ENCODE peak calls at places on chromosome 6, in eight cellular contexts. E is T-helper 2 cell; W is EL; M is stimulated activated naive B cell treated with anti-CD40 and anti-IgM and Interleukin-4, amounts not matched to agents 10 μg/mL and 1 μg/mL and 100 μg/mL, for 72 hours; Q is astrocyte of the spinal cord; N is stimulated activated CD4-positive, alpha-beta T cell treated with anti-CD3 and anti-CD28 coated beads, Interleukin-1b, Interleukin-23, amount 100 ng/mL, for 24 hours; Z is NCI-H1694; B is GM13977. J is an unnamed sample.

GRCh38 chr6:74282143-74282689 is 586.2 kb downstream of the CD109 start:
- DNase-seq in E (no peak), W (no peak), M (no peak), Q (no peak), N (no peak), Z (no peak), B (no peak), J (no peak)

GRCh38 chr6:28727559-28728211 is 196.1 kb downstream of the TRIM27 start:
- DNase-seq in E (no peak), W (no peak), M (no peak), Q (no peak), N (no peak), Z (no peak), B (no peak), J (no peak)

GRCh38 chr6:14422917-14423316 is 305.3 kb downstream of the CD83 start:
- DNase-seq in E (no peak), W (no peak), M (no peak), Q (no peak), N (no peak), Z (no peak), B (no peak), J (no peak)

GRCh38 chr6:10882654-10883053 is 813 bp upstream of the GCM2 start:
- DNase-seq in E (no peak), W (no peak), M (no peak), Q (no peak), N (no peak), Z (no peak), B (no peak), J (no peak)

GRCh38 chr6:46221221-46221793 is 50.5 kb upstream of the ENPP5 start:
- DNase-seq in E (peak; percentile 46), W (peak; percentile 28), M (no peak), Q (peak; percentile 40), N (no peak), Z (no peak), B (peak; percentile 50), J (no peak)

GRCh38 chr6:2626381-2626780 is 124.3 kb downstream of the MYLK4 start:
- DNase-seq in E (no peak), W (no peak), M (no peak), Q (peak; percentile 71), N (no peak), Z (no peak), B (no peak), J (no peak)

GRCh38 chr6:31058128-31058894 is 48.0 kb downstream of the MUC22 start:
- DNase-seq in E (peak; percentile 9), W (peak; percentile 93), M (no peak), Q (peak; percentile 93), N (no peak), Z (no peak), B (peak; percentile 29), J (no peak)

GRCh38 chr6:12963566-12963965 is 247.0 kb downstream of the PHACTR1 start:
- DNase-seq in E (no peak), W (no peak), M (no peak), Q (no peak), N (no peak), Z (no peak), B (no peak), J (no peak)

GRCh38 chr6:31179042-31179386 is 8.5 kb upstream of the POU5F1 start:
- DNase-seq in E (no peak), W (no peak), M (no peak), Q (no peak), N (no peak), Z (no peak), B (no peak), J (no peak)

GRCh38 chr6:122832515-122833228 is 43.6 kb downstream of the SMPDL3A start:
- DNase-seq in E (no peak), W (no peak), M (no peak), Q (no peak), N (no peak), Z (no peak), B (no peak), J (no peak)

GRCh38 chr6:3377536-3378397 is 79.1 kb downstream of the SLC22A23 start:
- DNase-seq in E (peak; percentile 15), W (no peak), M (no peak), Q (peak; percentile 56), N (no peak), Z (no peak), B (no peak), J (no peak)

GRCh38 chr6:159691133-159691962 is 1.7 kb downstream of the SOD2 start:
- DNase-seq in E (peak; percentile 72), W (peak; percentile 83), M (no peak), Q (peak; percentile 79), N (no peak), Z (peak; percentile 12), B (peak; percentile 65), J (no peak)

GRCh38 chr6:46014511-46015118 is 1.0 kb downstream of the CLIC5 start:
- DNase-seq in E (peak; percentile 58), W (no peak), M (no peak), Q (peak; percentile 5), N (no peak), Z (no peak), B (no peak), J (no peak)

GRCh38 chr6:167756594-167756993 is 70.1 kb upstream of the AFDN start:
- DNase-seq in E (no peak), W (no peak), M (no peak), Q (no peak), N (no peak), Z (no peak), B (no peak), J (no peak)

GRCh38 chr6:148137652-148138051 is 205.0 kb upstream of the SASH1 start:
- DNase-seq in E (no peak), W (no peak), M (no peak), Q (no peak), N (no peak), Z (no peak), B (no peak), J (no peak)

GRCh38 chr6:89375427-89375868 is 22.9 kb upstream of the UBE2J1 start:
- DNase-seq in E (peak; percentile 98), W (peak; percentile 2), M (peak; percentile 75), Q (no peak), N (peak; percentile 11), Z (peak; percentile 97), B (peak; percentile 26), J (peak; percentile 59)

J was measured in stimulated activated CD8-positive, alpha-beta memory T cell treated with anti-CD3 and anti-CD28 coated beads, Interleukin-15, amount 100 ng/mL, for 48 hours.